ENCODE peak calls at places on chromosomes 4 and X, in six cellular contexts. One of them, this sample, is unnamed.

GRCh38 chrX:38304010-38304409 is 23.3 kb downstream of the RPGR start:
- DNase-seq in A673: peak
- DNase-seq in CD8-positive, alpha-beta T cell: no peak
- DNase-seq in foreskin keratinocyte: no peak
- DNase-seq in colonic mucosa: no peak
- DNase-seq in cardiac muscle cell: peak
- DNase-seq in this sample: no peak

GRCh38 chr4:6107114-6107791 is 89.0 kb upstream of the C4orf50 start:
- DNase-seq in A673: no peak
- DNase-seq in CD8-positive, alpha-beta T cell: no peak
- DNase-seq in foreskin keratinocyte: no peak
- DNase-seq in colonic mucosa: no peak
- DNase-seq in cardiac muscle cell: no peak
- DNase-seq in this sample: no peak

GRCh38 chr4:147736458-147736857 is 4.6 kb downstream of the ARHGAP10 start:
- DNase-seq in A673: peak
- DNase-seq in CD8-positive, alpha-beta T cell: no peak
- DNase-seq in foreskin keratinocyte: peak
- DNase-seq in colonic mucosa: no peak
- DNase-seq in cardiac muscle cell: no peak
- DNase-seq in this sample: no peak

GRCh38 chr4:106541253-106541652 is 172.7 kb upstream of the GIMD1 start:
- DNase-seq in A673: no peak
- DNase-seq in CD8-positive, alpha-beta T cell: no peak
- DNase-seq in foreskin keratinocyte: peak
- DNase-seq in colonic mucosa: no peak
- DNase-seq in cardiac muscle cell: no peak
- DNase-seq in this sample: no peak

GRCh38 chr4:71239365-71239764 is 99.5 kb upstream of the SLC4A4 start:
- DNase-seq in A673: peak
- DNase-seq in CD8-positive, alpha-beta T cell: no peak
- DNase-seq in foreskin keratinocyte: peak
- DNase-seq in colonic mucosa: no peak
- DNase-seq in cardiac muscle cell: no peak
- DNase-seq in this sample: no peak

GRCh38 chr4:41594439-41594838 is 56.5 kb downstream of the LIMCH1 start:
- DNase-seq in A673: no peak
- DNase-seq in CD8-positive, alpha-beta T cell: no peak
- DNase-seq in foreskin keratinocyte: no peak
- DNase-seq in colonic mucosa: no peak
- DNase-seq in cardiac muscle cell: no peak
- DNase-seq in this sample: no peak

GRCh38 chr4:178970433-178971140 is 1528.3 kb upstream of the AGA start:
- DNase-seq in A673: no peak
- DNase-seq in CD8-positive, alpha-beta T cell: no peak
- DNase-seq in foreskin keratinocyte: no peak
- DNase-seq in colonic mucosa: no peak
- DNase-seq in cardiac muscle cell: no peak
- DNase-seq in this sample: no peak

GRCh38 chrX:154043003-154043402 is 23.3 kb upstream of the IRAK1 start:
- DNase-seq in A673: no peak
- DNase-seq in CD8-positive, alpha-beta T cell: no peak
- DNase-seq in foreskin keratinocyte: no peak
- DNase-seq in colonic mucosa: no peak
- DNase-seq in cardiac muscle cell: no peak
- DNase-seq in this sample: no peak

GRCh38 chrX:10971176-10971575 is 140.0 kb upstream of the HCCS start:
- DNase-seq in A673: peak
- DNase-seq in CD8-positive, alpha-beta T cell: no peak
- DNase-seq in foreskin keratinocyte: no peak
- DNase-seq in colonic mucosa: no peak
- DNase-seq in cardiac muscle cell: no peak
- DNase-seq in this sample: no peak

GRCh38 chrX:11108253-11108941 is 2.7 kb upstream of the HCCS start:
- DNase-seq in A673: no peak
- DNase-seq in CD8-positive, alpha-beta T cell: no peak
- DNase-seq in foreskin keratinocyte: no peak
- DNase-seq in colonic mucosa: no peak
- DNase-seq in cardiac muscle cell: no peak
- DNase-seq in this sample: no peak

GRCh38 chr4:21769404-21770147 is 179.0 kb downstream of the KCNIP4 start:
- DNase-seq in A673: no peak
- DNase-seq in CD8-positive, alpha-beta T cell: no peak
- DNase-seq in foreskin keratinocyte: peak
- DNase-seq in colonic mucosa: no peak
- DNase-seq in cardiac muscle cell: no peak
- DNase-seq in this sample: no peak

GRCh38 chr4:174865418-174865985 is 36.5 kb upstream of the GLRA3 start:
- DNase-seq in A673: no peak
- DNase-seq in CD8-positive, alpha-beta T cell: no peak
- DNase-seq in foreskin keratinocyte: no peak
- DNase-seq in colonic mucosa: no peak
- DNase-seq in cardiac muscle cell: no peak
- DNase-seq in this sample: no peak

GRCh38 chr4:119040711-119041185 is 94.9 kb upstream of the MYOZ2 start:
- DNase-seq in A673: no peak
- DNase-seq in CD8-positive, alpha-beta T cell: no peak
- DNase-seq in foreskin keratinocyte: peak
- DNase-seq in colonic mucosa: no peak
- DNase-seq in cardiac muscle cell: no peak
- DNase-seq in this sample: no peak

GRCh38 chr4:163331629-163332360 is 601 bp downstream of the NPY1R start:
- DNase-seq in A673: peak
- DNase-seq in CD8-positive, alpha-beta T cell: no peak
- DNase-seq in foreskin keratinocyte: peak
- DNase-seq in colonic mucosa: no peak
- DNase-seq in cardiac muscle cell: peak
- DNase-seq in this sample: no peak

GRCh38 chr4:40992472-40993298 is 221.7 kb downstream of the APBB2 start:
- DNase-seq in A673: peak
- DNase-seq in CD8-positive, alpha-beta T cell: no peak
- DNase-seq in foreskin keratinocyte: peak
- DNase-seq in colonic mucosa: no peak
- DNase-seq in cardiac muscle cell: no peak
- DNase-seq in this sample: no peak

GRCh38 chr4:2552806-2553205 is 16.4 kb downstream of the FAM193A start:
- DNase-seq in A673: no peak
- DNase-seq in CD8-positive, alpha-beta T cell: no peak
- DNase-seq in foreskin keratinocyte: no peak
- DNase-seq in colonic mucosa: no peak
- DNase-seq in cardiac muscle cell: no peak
- DNase-seq in this sample: no peak
- TF ChIP-seq CTCF in A673: no peak
- TF ChIP-seq CTCF in CD8-positive, alpha-beta T cell: no peak
- TF ChIP-seq CTCF in foreskin keratinocyte: no peak
- TF ChIP-seq CTCF in colonic mucosa: no peak
- TF ChIP-seq CTCF in cardiac muscle cell: no peak
- TF ChIP-seq CTCF in this sample: no peak

DNA sequence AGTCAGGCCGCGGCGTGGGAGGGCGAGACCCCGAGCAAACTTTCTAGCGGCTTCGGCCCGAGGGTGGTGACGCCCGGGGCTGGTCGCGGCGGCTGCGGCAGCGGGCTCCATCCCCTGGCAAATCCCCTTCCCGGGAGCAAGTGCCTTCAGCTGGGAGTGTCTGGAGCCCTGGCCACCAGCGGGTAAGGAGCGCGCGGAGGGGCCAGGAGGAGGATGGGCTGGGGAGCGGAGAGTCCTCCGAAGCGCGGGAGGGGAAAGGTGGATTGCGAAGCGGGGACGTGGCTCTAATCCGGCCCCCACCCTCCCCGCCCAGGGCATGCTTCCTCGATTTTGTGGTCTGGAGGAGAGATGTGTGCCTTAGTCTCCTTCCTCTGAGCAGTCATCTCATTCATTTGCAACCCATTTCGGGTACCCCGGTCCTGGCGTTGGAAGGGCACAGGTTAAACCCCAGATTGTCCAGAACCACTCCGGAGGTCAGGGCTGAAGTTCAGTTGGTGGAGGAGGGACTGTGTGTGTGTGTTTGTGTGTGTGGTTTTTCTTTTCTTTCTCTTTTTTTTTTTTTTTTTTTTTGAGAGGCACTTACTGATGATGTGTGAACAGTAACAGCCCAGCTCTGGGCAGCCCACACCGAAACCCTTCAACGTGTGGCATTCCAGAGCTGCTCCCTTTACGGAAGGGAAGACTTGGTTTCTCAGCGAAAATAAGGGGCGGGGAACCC is 499 bp downstream of the SGMS2 start:
- DNase-seq in A673: peak
- DNase-seq in CD8-positive, alpha-beta T cell: no peak
- DNase-seq in foreskin keratinocyte: peak
- DNase-seq in colonic mucosa: peak
- DNase-seq in cardiac muscle cell: peak
- DNase-seq in this sample: no peak
- H3K27ac ChIP-seq in A673: no peak
- H3K27ac ChIP-seq in CD8-positive, alpha-beta T cell: no peak
- H3K27ac ChIP-seq in foreskin keratinocyte: peak
- H3K27ac ChIP-seq in colonic mucosa: peak
- H3K27ac ChIP-seq in cardiac muscle cell: no peak
- H3K27ac ChIP-seq in this sample: no peak

GRCh38 chrX:96729868-96730643 is 45.4 kb downstream of the DIAPH2 start:
- DNase-seq in A673: no peak
- DNase-seq in CD8-positive, alpha-beta T cell: no peak
- DNase-seq in foreskin keratinocyte: no peak
- DNase-seq in colonic mucosa: no peak
- DNase-seq in cardiac muscle cell: peak
- DNase-seq in this sample: no peak
- TF ChIP-seq CTCF in A673: no peak
- TF ChIP-seq CTCF in CD8-positive, alpha-beta T cell: no peak
- TF ChIP-seq CTCF in foreskin keratinocyte: no peak
- TF ChIP-seq CTCF in colonic mucosa: no peak
- TF ChIP-seq CTCF in cardiac muscle cell: no peak
- TF ChIP-seq CTCF in this sample: no peak

GRCh38 chrX:143648705-143649104 is 12.8 kb upstream of the SLITRK4 start:
- DNase-seq in A673: peak
- DNase-seq in CD8-positive, alpha-beta T cell: no peak
- DNase-seq in foreskin keratinocyte: no peak
- DNase-seq in colonic mucosa: no peak
- DNase-seq in cardiac muscle cell: no peak
- DNase-seq in this sample: no peak
- H3K27ac ChIP-seq in A673: no peak
- H3K27ac ChIP-seq in CD8-positive, alpha-beta T cell: no peak
- H3K27ac ChIP-seq in foreskin keratinocyte: no peak
- H3K27ac ChIP-seq in colonic mucosa: no peak
- H3K27ac ChIP-seq in cardiac muscle cell: no peak
- H3K27ac ChIP-seq in this sample: no peak

DNA sequence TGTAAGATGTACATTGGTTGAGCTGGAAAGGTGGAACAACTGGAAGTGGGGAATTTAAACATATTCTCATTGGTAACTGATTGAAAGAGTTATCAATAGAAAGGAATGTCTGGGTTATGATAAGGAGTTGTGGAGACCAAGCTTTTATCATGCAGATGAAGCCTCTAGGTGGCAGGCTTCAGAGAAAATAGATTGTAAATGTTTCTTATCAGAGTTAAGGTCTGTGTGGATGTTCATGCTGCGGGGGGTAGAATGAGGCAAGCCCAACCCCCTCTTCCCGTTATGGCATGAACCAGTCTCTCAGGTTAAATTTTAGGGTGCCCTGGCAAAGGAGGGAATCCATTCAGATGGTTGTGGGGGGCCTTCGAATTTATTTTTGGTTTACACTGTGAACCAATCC is 16.0 kb downstream of the ARSD start:
- DNase-seq in A673: peak
- DNase-seq in CD8-positive, alpha-beta T cell: no peak
- DNase-seq in foreskin keratinocyte: no peak
- DNase-seq in colonic mucosa: no peak
- DNase-seq in cardiac muscle cell: no peak
- DNase-seq in this sample: no peak
- TF ChIP-seq CTCF in A673: peak
- TF ChIP-seq CTCF in CD8-positive, alpha-beta T cell: no peak
- TF ChIP-seq CTCF in foreskin keratinocyte: peak
- TF ChIP-seq CTCF in colonic mucosa: no peak
- TF ChIP-seq CTCF in cardiac muscle cell: no peak
- TF ChIP-seq CTCF in this sample: no peak

DNA sequence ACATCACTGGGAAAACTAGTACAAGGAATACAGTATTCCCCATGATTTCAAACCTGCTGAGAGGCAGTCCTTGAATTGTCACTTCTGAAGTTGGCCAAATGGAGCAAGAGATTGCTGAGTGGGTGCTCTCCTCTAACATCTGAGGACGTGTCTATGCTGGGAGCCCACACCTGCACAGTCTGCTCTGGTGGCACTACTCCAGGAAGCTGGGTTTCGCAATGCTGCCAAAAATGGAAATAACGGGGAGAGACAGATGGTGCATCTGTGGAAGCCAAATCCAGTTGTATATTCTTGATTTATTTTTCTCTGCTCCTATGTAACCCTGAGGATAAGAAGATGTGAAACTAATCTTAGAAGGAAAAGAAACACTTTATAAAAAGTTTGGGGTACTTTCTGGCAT is 240.1 kb upstream of the CTSO start:
- DNase-seq in A673: peak
- DNase-seq in CD8-positive, alpha-beta T cell: no peak
- DNase-seq in foreskin keratinocyte: peak
- DNase-seq in colonic mucosa: no peak
- DNase-seq in cardiac muscle cell: no peak
- DNase-seq in this sample: no peak
- H3K27ac ChIP-seq in A673: no peak
- H3K27ac ChIP-seq in CD8-positive, alpha-beta T cell: no peak
- H3K27ac ChIP-seq in foreskin keratinocyte: no peak
- H3K27ac ChIP-seq in colonic mucosa: no peak
- H3K27ac ChIP-seq in cardiac muscle cell: no peak
- H3K27ac ChIP-seq in this sample: no peak

GRCh38 chr4:99679204-99679603 is 21.6 kb upstream of the C4orf54 start:
- DNase-seq in A673: peak
- DNase-seq in CD8-positive, alpha-beta T cell: no peak
- DNase-seq in foreskin keratinocyte: no peak
- DNase-seq in colonic mucosa: no peak
- DNase-seq in cardiac muscle cell: peak
- DNase-seq in this sample: no peak
- TF ChIP-seq CTCF in A673: no peak
- TF ChIP-seq CTCF in CD8-positive, alpha-beta T cell: no peak
- TF ChIP-seq CTCF in foreskin keratinocyte: no peak
- TF ChIP-seq CTCF in colonic mucosa: no peak
- TF ChIP-seq CTCF in cardiac muscle cell: no peak
- TF ChIP-seq CTCF in this sample: no peak

DNA sequence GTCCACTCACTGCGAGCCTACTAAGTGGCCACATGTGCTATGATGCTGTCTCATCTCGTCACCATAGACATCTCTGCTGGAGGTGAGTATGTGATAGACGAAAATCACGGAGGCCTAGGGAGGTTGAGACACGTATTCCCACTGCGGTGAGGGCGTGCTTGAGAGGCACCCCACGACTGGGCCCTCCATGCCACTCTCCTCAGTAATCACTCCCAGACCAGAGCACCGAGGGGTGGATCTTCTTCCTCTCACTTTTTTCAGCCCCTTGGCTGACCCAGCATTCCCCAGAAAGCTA is 29.0 kb downstream of the AFAP1 start:
- DNase-seq in A673: no peak
- DNase-seq in CD8-positive, alpha-beta T cell: no peak
- DNase-seq in foreskin keratinocyte: no peak
- DNase-seq in colonic mucosa: no peak
- DNase-seq in cardiac muscle cell: no peak
- DNase-seq in this sample: no peak
- H3K27ac ChIP-seq in A673: peak
- H3K27ac ChIP-seq in CD8-positive, alpha-beta T cell: no peak
- H3K27ac ChIP-seq in foreskin keratinocyte: no peak
- H3K27ac ChIP-seq in colonic mucosa: peak
- H3K27ac ChIP-seq in cardiac muscle cell: peak
- H3K27ac ChIP-seq in this sample: no peak